ENCODE peak calls at places on chromosomes 16 and 17, in five cellular contexts. Z is heart left ventricle, I is A549, R is IMR-90, H is sigmoid colon. O is an unnamed sample.

GRCh38 chr17:29177541-29177870 is 2.7 kb downstream of the MYO18A start:
- DNase-seq in Z (no peak), I (no peak), R (no peak), H (no peak), O (no peak)

GRCh38 chr17:9512323-9513168 is 63.1 kb downstream of the STX8 start:
- DNase-seq in Z (no peak), I (peak; percentile 17), R (peak; percentile 76), H (no peak), O (no peak)

GRCh38 chr16:84115919-84116719 is 623 bp downstream of the MBTPS1 start:
- DNase-seq in Z (peak; percentile 50), I (peak; percentile 36), R (peak; percentile 39), H (no peak), O (peak; percentile 86)

GRCh38 chr16:22206847-22207714 is 1.0 kb downstream of the EEF2K start:
- DNase-seq in Z (peak; percentile 91), I (peak; percentile 37), R (peak; percentile 57), H (peak; percentile 93), O (peak; percentile 78)

GRCh38 chr17:47775181-47775580 is 42.1 kb downstream of the TBX21 start:
- DNase-seq in Z (no peak), I (no peak), R (no peak), H (no peak), O (no peak)

GRCh38 chr17:3529817-3530741 is 27.5 kb downstream of the TRPV3 start:
- DNase-seq in Z (peak; percentile 87), I (no peak), R (no peak), H (peak; percentile 64), O (peak; percentile 64)

GRCh38 chr16:2324296-2324859 is 16.1 kb downstream of the ABCA3 start:
- DNase-seq in Z (no peak), I (no peak), R (no peak), H (no peak), O (no peak)

GRCh38 chr16:324451-325334 is 27.8 kb downstream of the AXIN1 start:
- DNase-seq in Z (no peak), I (no peak), R (no peak), H (no peak), O (peak; percentile 94)

GRCh38 chr17:80902197-80903019 is 89.2 kb upstream of the CHMP6 start:
- DNase-seq in Z (no peak), I (no peak), R (no peak), H (no peak), O (no peak)

GRCh38 chr17:75684249-75684648 is 17.1 kb downstream of the SAP30BP start:
- DNase-seq in Z (no peak), I (no peak), R (peak; percentile 42), H (no peak), O (no peak)

GRCh38 chr17:27596571-27597187 is 34.3 kb upstream of the LGALS9 start:
- DNase-seq in Z (no peak), I (no peak), R (no peak), H (no peak), O (peak; percentile 66)

GRCh38 chr16:57533366-57533617 is 3.1 kb downstream of the CCDC102A start:
- DNase-seq in Z (no peak), I (no peak), R (no peak), H (no peak), O (no peak)

GRCh38 chr16:75620326-75621169 is 2.5 kb downstream of the ADAT1 start:
- DNase-seq in Z (no peak), I (no peak), R (no peak), H (no peak), O (peak; percentile 88)

GRCh38 chr16:31413943-31414342 is 14.2 kb downstream of the COX6A2 start:
- DNase-seq in Z (no peak), I (no peak), R (no peak), H (no peak), O (no peak)

GRCh38 chr16:69187891-69188451 is 1.0 kb downstream of the SNTB2 start:
- DNase-seq in Z (peak; percentile 41), I (peak; percentile 34), R (no peak), H (peak; percentile 83), O (peak; percentile 37)

GRCh38 chr16:13920510-13920818 is 510 bp downstream of the ERCC4 start:
- DNase-seq in Z (no peak), I (no peak), R (no peak), H (no peak), O (peak; percentile 67)

GRCh38 chr17:73624496-73624988 is 19.7 kb downstream of the SDK2 start:
- DNase-seq in Z (no peak), I (no peak), R (no peak), H (no peak), O (no peak)

GRCh38 chr17:39999067-39999466 is 16.2 kb upstream of the CSF3 start:
- DNase-seq in Z (no peak), I (no peak), R (peak; percentile 33), H (no peak), O (no peak)

GRCh38 chr16:67989322-67990017 is 9.2 kb upstream of the DPEP3 start:
- DNase-seq in Z (no peak), I (no peak), R (no peak), H (no peak), O (no peak)

GRCh38 chr17:9725575-9725974 is 65.8 kb downstream of the DHRS7C start:
- DNase-seq in Z (no peak), I (peak; percentile 19), R (no peak), H (no peak), O (no peak)

GRCh38 chr17:70074991-70075390 is at the start of gene KCNJ16:
- DNase-seq in Z (no peak), I (peak; percentile 70), R (no peak), H (no peak), O (no peak)

GRCh38 chr17:49469831-49470568 is 25.1 kb upstream of the NGFR start:
- DNase-seq in Z (peak; percentile 51), I (no peak), R (no peak), H (no peak), O (no peak)

GRCh38 chr17:44024853-44025252 is 10.1 kb upstream of the TMEM101 start:
- DNase-seq in Z (no peak), I (no peak), R (no peak), H (no peak), O (no peak)

GRCh38 chr16:72789465-72789864 is 258.5 kb downstream of the ZFHX3 start:
- DNase-seq in Z (no peak), I (no peak), R (no peak), H (no peak), O (no peak)

GRCh38 chr17:8243827-8244226 is 4.0 kb downstream of the CTC1 start:
- DNase-seq in Z (no peak), I (peak; percentile 31), R (no peak), H (no peak), O (no peak)

GRCh38 chr16:24508614-24509013 is 30.8 kb upstream of the RBBP6 start:
- DNase-seq in Z (no peak), I (no peak), R (peak; percentile 79), H (no peak), O (no peak)

DNA sequence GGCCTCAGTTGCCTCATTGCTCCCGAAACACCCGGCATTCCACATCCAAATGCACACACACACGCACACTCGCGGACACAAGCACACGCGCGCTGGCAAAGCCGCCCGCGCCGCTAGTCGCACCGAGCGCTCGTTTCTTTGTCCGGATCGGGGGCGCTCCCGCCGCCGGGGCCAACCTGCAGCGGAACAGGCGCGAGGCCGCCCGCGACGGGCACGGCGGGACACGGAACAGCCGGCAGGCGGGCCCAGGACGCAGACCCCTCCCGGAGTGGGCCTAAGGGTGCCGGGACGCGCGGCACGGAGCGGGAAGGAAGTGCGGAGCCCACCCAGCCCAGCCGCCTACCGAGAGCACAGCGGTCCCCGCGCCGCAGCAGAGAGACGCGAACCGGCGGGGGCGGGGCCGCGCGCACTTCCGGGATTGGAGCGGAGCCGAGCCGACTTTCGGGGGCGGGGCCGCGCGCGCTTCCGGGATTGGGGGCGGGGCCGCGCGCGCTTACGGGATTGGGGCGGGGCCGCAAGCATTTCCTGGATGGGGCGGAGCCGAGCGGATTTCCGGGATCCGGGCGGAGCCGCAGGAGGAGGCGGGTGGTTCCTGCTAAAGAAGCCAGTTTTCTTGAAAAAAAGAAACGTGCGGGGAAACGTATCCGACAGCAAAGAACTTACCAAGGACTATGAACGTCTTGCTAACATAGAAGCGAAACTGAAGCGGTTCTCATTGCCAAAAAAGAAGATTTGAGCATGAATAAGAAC is at the start of gene CYBC1:
- DNase-seq in Z (peak; percentile 94), I (peak; percentile 93), R (peak; percentile 89), H (peak; percentile 97), O (peak; percentile 93)
- TF ChIP-seq POLR2A in Z (no peak), I (peak; percentile 88), R (peak; percentile 74), H (peak; percentile 93), O (peak; percentile 77)

GRCh38 chr17:58373923-58374322 is 21.9 kb upstream of the SUPT4H1 start:
- DNase-seq in Z (no peak), I (no peak), R (no peak), H (no peak), O (no peak)
- TF ChIP-seq POLR2A in Z (no peak), I (no peak), R (no peak), H (no peak), O (no peak)

DNA sequence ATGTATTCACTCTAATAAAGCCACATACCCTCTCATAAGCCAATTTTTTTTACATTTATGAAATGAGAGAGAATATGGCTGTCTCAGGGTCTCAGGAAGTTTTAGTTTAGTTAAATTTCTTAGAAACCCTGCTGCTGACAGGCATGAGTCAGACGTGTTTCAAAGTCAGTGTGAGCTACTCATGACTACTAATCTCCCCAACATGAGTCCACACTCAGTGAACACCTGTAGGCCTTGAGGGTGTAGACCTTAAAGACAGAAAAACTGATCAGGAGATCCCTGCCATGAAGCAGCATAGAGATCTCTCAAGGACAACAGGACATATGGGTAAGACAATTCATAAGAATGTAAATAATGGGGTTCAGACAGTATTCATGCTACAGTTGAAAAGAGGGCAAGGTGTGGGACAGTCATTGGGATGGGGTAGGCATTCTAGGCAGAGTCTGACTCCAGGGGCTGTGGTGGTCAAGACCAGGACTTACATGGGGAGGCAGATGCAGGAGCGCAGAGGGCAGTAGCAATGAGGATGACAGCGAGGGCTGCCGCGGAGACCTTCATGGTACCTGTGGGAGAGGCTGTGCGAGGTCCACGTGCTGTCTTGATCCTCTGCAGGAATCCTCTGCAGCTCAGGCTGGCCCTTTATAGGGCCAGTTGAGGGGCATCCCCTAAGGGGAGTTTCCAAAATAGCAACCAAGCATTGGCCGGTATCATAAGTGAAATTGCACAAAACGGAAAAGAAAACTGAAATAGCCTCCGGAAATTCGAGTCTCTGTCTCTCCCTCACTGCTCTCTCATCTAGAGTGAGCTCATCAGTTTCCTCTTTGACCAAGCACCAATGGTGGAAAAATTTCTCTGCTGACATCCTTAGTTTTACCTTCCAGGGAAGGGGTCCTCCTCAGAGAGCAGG is at the start of gene CCL5:
- DNase-seq in Z (no peak), I (no peak), R (peak; percentile 13), H (no peak), O (no peak)
- TF ChIP-seq POLR2A in Z (no peak), I (no peak), R (no peak), H (no peak), O (no peak)

DNA sequence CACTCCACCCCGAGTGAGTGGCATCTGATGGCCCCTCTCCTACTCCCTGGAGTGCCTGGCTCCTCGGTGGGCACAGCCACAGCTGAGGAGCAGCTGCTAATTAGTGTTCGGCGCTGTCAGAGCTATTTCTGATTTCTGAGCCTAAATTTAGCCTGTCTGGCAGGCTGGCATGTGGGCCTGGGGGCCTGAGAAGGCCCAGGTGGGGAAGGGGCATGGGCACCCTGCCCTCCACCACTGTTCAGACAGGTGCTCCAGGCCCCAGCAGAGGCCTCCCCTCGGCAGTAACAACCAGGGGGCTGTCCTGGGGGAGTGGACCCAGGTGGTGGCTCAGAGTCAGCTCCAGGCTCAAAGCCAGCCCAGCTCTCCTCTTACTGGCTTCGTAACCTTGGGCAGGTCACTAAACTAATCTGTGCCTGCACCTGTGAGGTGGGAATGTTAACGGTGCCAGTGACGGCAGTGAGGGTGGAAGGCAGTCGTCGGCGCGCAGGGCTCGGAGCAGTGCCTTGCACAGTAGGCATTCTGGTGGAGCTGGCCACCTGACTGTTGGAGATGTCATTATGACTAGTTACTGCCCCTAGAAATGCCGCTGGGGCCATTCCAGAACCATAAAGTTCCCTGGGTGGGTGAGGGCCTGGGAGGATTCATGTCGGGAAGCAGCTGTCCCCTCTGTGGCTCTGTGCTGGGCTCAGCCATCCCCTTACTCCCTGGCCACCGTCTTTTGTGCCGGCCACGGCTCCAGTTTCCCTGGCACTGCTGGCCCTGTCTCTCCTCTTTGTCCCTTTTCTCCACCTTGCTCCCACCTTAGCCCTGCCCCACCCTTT is 6.6 kb downstream of the FMNL1 start:
- DNase-seq in Z (peak; percentile 40), I (peak; percentile 73), R (no peak), H (no peak), O (no peak)
- TF ChIP-seq POLR2A in Z (no peak), I (peak; percentile 35), R (no peak), H (no peak), O (no peak)